ENCODE peak calls at places on chromosomes 11 and 22, in four cellular contexts. I, X, G and T are unnamed samples. For H3K9me3, the result is how much of the 10 kb centered on the place peaks cover.

GRCh38 chr11:61834278-61835004 is 6.3 kb downstream of the FADS2 start:
- DNase-seq in X (peak), G (peak), I (peak), T (no peak)

GRCh38 chr11:16909375-16910035 is 104.7 kb downstream of the PLEKHA7 start:
- DNase-seq in G (no peak), X (no peak), I (no peak), T (no peak)

GRCh38 chr22:37806409-37807338 is 1.1 kb upstream of the GCAT start:
- DNase-seq in G (no peak), X (no peak), I (no peak), T (no peak)

GRCh38 chr22:39614442-39614841 is 43.9 kb downstream of the CACNA1I start:
- DNase-seq in G (no peak), X (no peak), I (no peak), T (no peak)

GRCh38 chr11:10906521-10906920 is 48.7 kb upstream of the ZBED5 start:
- DNase-seq in G (no peak), X (no peak), I (no peak), T (no peak)

GRCh38 chr11:14258177-14258935 is 100.6 kb downstream of the RRAS2 start:
- DNase-seq in G (no peak), X (no peak), I (no peak), T (peak)

GRCh38 chr22:27378994-27379393 is 422.6 kb downstream of the MN1 start:
- DNase-seq in I (no peak), G (no peak), X (no peak), T (no peak)

GRCh38 chr11:134293119-134294113 is 17.2 kb downstream of the GLB1L3 start:
- DNase-seq in X (no peak), G (no peak), I (no peak), T (no peak)

GRCh38 chr22:49972163-49973017 is 11.8 kb downstream of the PIM3 start:
- DNase-seq in I (peak), G (peak), X (no peak), T (no peak)

GRCh38 chr11:15747671-15748070 is 608.7 kb downstream of the SOX6 start:
- DNase-seq in X (no peak), G (no peak), I (no peak), T (no peak)

GRCh38 chr11:46947399-46948077 is 11.0 kb downstream of the CSTPP1 start:
- DNase-seq in G (no peak), I (no peak), X (no peak), T (no peak)
- H3K27ac ChIP-seq in G (no peak), I (no peak), X (no peak), T (peak)

DNA sequence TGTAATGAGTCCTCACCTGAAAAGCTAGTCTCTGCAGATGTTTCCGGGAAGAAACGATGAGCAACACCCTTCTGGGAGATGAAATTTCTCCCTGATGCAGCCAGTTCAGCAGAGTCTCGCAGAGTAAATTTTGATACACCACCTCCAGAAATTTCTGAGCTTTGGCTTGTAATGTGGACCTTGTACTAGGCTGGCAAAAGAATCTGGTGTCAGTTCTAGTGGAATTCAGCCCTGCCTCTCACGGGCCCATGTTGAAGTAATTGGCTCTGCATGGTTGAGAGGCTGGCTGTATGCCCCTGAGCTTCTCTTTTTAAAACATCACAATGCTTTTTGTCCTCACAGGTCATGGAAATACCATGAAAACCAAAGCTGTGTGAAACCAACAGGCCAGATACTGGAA is at the start of gene GLYAT:
- DNase-seq in X (no peak), G (no peak), I (no peak), T (no peak)
- H3K9me3 ChIP-seq in X (under half), G (under half), I (under half), T (under half)

GRCh38 chr11:66082936-66083698 is 13.0 kb downstream of the PACS1 start:
- DNase-seq in I (no peak), G (no peak), X (no peak), T (no peak)
- H3K27ac ChIP-seq in I (peak), G (peak), X (no peak), T (no peak)

DNA sequence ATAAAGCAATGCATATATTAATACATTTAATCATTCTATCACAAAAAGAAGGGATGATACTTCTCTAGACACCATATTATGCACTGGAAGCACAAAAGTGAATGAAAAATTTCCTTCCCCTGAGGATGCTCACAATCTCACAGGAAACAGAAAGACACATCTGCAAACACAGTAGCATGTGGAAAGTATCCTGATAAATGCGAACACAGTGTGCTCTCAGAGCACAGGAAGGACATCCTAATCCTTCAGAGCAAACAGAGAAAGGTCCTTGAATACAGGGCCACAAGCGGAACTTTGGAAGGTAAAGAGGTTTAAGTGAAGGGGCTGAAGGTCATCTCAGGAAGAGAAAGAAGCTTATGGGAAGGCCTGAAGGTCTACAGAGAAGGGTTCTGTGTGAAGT is 524.6 kb upstream of the LRRC4C start:
- DNase-seq in G (no peak), I (no peak), X (no peak), T (no peak)
- H3K9me3 ChIP-seq in G (under half), I (under half), X (under half), T (under half)